ENCODE peak calls at places on chromosomes 7 and 10, in five cellular contexts. T is ovary, P is IMR-90, V is HepG2, O is NB4. Y is an unnamed sample.
A peak's percentile ranks its signal among the peaks of the same experiment; 100 is the strongest.

GRCh38 chr7:98548981-98549380 is 68.1 kb upstream of the NPTX2 start:
- DNase-seq in V (no peak), P (no peak), O (peak; percentile 12), T (no peak), Y (no peak)

GRCh38 chr10:124632064-124632531 is 112.1 kb downstream of the FAM53B start:
- DNase-seq in P (no peak), V (peak; percentile 8), T (peak; percentile 68), O (peak; percentile 61), Y (no peak)

GRCh38 chr10:132387723-132388210 is 9.2 kb upstream of the PWWP2B start:
- DNase-seq in P (peak; percentile 36), T (peak; percentile 86), V (peak; percentile 29), O (peak; percentile 91), Y (no peak)

GRCh38 chr7:3154881-3155494 is 111.3 kb upstream of the CARD11 start:
- DNase-seq in O (peak; percentile 68), V (peak; percentile 43), P (peak; percentile 48), T (no peak), Y (peak; percentile 32)

GRCh38 chr10:99329891-99330674 is 927 bp downstream of the CNNM1 start:
- DNase-seq in P (peak; percentile 4), V (no peak), T (peak; percentile 25), O (no peak), Y (no peak)

GRCh38 chr7:103867874-103868273 is 121.6 kb downstream of the RELN start:
- DNase-seq in V (no peak), P (no peak), T (no peak), O (no peak), Y (no peak)

GRCh38 chr10:82737556-82737955 is 862.6 kb downstream of the NRG3 start:
- DNase-seq in T (no peak), V (no peak), P (no peak), O (no peak), Y (no peak)

GRCh38 chr7:87570178-87570577 is 30.5 kb downstream of the ABCB1 start:
- DNase-seq in P (peak; percentile 92), O (no peak), T (no peak), V (no peak), Y (peak; percentile 23)

GRCh38 chr10:76396126-76396525 is 964.7 kb downstream of the LRMDA start:
- DNase-seq in V (no peak), T (no peak), O (no peak), P (no peak), Y (no peak)

GRCh38 chr7:69814421-69814962 is 216.2 kb downstream of the AUTS2 start:
- DNase-seq in O (peak; percentile 32), T (no peak), V (no peak), P (no peak), Y (no peak)

GRCh38 chr7:33107136-33108066 is 1.8 kb downstream of the RP9 start:
- DNase-seq in T (peak; percentile 45), V (peak; percentile 47), O (peak; percentile 58), P (peak; percentile 67), Y (no peak)

GRCh38 chr7:33109758-33110238 is 594 bp upstream of the RP9 start:
- DNase-seq in V (no peak), T (no peak), O (peak; percentile 57), P (peak; percentile 39), Y (no peak)

GRCh38 chr7:33111614-33112013 is 2.4 kb upstream of the RP9 start:
- DNase-seq in P (no peak), O (no peak), T (no peak), V (no peak), Y (no peak)

GRCh38 chr7:33108591-33108930 is 643 bp downstream of the RP9 start:
- DNase-seq in P (no peak), O (peak; percentile 61), V (no peak), T (no peak), Y (no peak)

GRCh38 chr7:33108931-33109757 is at the start of gene RP9:
- DNase-seq in T (peak; percentile 66), P (peak; percentile 47), O (peak; percentile 93), V (peak; percentile 71), Y (peak; percentile 57)
- TF ChIP-seq POLR2A in T (no peak), P (no peak), O (peak; percentile 90), V (peak; percentile 69), Y (peak; percentile 59)

GRCh38 chr7:30478349-30479228 is at the start of gene NOD1:
- DNase-seq in T (peak; percentile 79), O (peak; percentile 94), V (peak; percentile 40), P (peak; percentile 63), Y (peak; percentile 44)
- TF ChIP-seq POLR2A in T (peak; percentile 50), O (peak; percentile 86), V (peak; percentile 57), P (peak; percentile 77), Y (no peak)

DNA sequence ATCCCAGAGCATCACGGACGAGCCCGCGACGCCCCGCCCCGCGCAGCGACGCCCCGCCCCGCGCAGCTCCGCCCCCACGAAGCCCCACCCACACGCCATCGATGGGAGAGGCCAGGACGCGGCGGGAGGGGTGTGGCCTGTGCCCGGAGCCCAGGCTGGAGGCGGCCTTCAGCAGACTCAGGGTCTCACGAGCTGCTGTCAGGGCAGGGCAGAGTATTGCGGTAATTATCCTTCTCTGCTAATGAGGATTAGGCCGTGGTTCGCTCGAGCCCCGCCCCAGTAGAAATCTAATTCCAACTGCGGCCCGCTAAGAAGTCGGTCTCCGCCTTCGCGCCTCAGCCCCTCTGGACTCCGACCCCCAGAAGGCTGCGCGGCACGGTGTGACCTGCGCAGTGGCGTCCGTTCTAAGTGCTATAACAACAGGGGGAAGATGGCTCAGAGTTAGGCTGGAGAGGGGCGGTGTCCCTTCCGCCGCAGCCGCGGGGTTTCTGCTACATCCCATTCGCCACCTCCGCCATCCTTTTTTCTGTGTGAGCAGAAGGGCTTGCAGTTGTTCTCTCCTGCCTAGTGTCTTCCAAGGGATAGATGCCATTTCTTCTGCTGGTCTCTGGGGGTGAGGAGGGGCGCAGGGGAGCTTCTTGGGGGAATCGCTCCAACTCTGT is 337 bp upstream of the NT5C3A start:
- DNase-seq in P (peak; percentile 93), V (peak; percentile 90), T (peak; percentile 93), O (peak; percentile 99), Y (peak; percentile 93)
- TF ChIP-seq POLR2A in P (peak; percentile 60), V (peak; percentile 46), T (peak; percentile 40), O (peak; percentile 4), Y (peak; percentile 76)

GRCh38 chr7:140062528-140063299 is at the start of gene PARP12:
- DNase-seq in T (peak; percentile 84), O (peak; percentile 96), P (peak; percentile 77), V (peak; percentile 59), Y (no peak)
- TF ChIP-seq POLR2A in T (no peak), O (peak; percentile 45), P (peak; percentile 52), V (peak; percentile 34), Y (no peak)

DNA sequence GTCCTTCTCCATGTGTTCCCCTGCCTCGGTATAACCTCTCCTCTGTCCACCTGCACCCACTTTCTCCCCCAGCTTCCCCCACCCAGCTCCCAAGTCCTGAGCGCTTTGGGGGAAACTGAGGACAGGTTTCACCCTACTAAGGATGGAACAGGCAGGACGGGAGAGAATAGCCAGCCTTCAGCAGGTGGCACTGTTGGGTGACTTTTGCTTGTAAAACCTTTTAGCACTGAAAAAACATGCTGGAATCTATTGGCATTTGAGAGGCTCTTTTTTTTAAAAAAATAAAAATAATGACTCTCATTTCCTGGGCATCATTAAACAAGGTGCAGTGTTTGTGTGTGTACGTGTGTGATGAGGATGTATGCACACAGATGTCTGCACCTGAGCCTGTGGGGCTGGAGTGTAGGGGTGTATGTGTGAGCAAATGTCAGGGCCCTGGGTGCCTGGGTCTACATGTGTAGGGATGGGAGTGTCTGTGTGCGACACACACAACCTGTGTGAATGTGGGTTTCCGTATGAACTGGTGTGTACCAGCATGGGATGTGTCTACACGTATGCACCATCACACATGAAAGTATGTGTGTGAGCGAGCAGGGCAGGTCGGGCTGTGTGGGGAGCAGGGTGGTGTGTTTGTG is 177.9 kb downstream of the RPS24 start:
- DNase-seq in V (peak; percentile 16), P (peak; percentile 67), T (peak; percentile 58), O (peak; percentile 61), Y (peak; percentile 6)
- TF ChIP-seq POLR2A in V (no peak), P (no peak), T (no peak), O (no peak), Y (no peak)

GRCh38 chr10:73798087-73798486 is 12.7 kb downstream of the ZSWIM8 start:
- DNase-seq in V (no peak), P (no peak), O (no peak), T (no peak), Y (no peak)
- TF ChIP-seq POLR2A in V (no peak), P (no peak), O (no peak), T (no peak), Y (no peak)

DNA sequence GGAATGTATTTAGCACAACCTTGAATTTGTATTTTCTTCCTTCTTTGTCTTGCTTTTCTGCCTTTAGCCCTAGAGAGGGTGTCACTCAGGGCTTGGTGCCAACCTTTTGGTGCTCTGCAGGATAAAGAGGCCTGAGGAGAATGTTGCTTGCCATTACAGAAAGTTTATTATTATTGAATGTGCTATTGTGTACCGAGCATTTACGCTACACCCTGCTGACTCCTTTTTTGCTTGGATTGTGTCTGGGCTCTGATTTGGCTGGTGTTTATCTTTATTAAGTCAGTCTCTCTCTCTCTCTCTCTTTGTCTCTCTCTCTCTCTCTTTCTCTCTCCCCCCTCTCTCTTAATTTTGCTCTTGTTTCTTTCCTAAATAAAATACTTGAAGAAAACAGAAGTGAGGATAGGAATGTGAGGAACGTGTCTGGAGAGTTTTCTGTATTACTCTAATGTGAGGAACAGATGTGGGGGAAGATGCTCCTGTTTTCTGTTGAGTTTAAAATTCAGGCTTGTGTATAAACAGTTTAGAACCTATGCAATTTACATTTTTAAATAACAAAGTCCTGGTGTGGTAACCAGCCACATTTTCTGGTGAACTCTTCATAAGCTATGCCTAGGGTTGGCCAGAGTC is 284.3 kb upstream of the PHYHIPL start:
- DNase-seq in O (no peak), V (no peak), P (no peak), T (peak; percentile 44), Y (no peak)
- TF ChIP-seq POLR2A in O (no peak), V (no peak), P (no peak), T (no peak), Y (no peak)

GRCh38 chr10:44963772-44964633 is 4.4 kb downstream of the RASSF4 start:
- DNase-seq in T (no peak), P (no peak), V (peak; percentile 85), O (no peak), Y (no peak)
- TF ChIP-seq POLR2A in T (no peak), P (no peak), V (peak; percentile 20), O (no peak), Y (no peak)

GRCh38 chr10:113680172-113681111 is 730 bp downstream of the CASP7 start:
- DNase-seq in O (peak; percentile 88), V (peak; percentile 24), P (peak; percentile 73), T (peak; percentile 39), Y (no peak)
- TF ChIP-seq POLR2A in O (no peak), V (no peak), P (no peak), T (peak; percentile 7), Y (no peak)

Y was measured in HCT116.